ENCODE peak calls at places on chromosomes 11 and 22, in eight cellular contexts. N is ovary; D is activated naive CD4-positive, alpha-beta T cell treated with anti-CD3 and anti-CD28 coated beads, Interleukin-2, amount 10 ng/mL, durations not matched to agents 7 days and 5 days; X is H54; B is cardiac muscle cell; Y is mucosa of descending colon; H is NCI-H2081; S is NCI-H774. V is an unnamed sample.

GRCh38 chr22:27673839-27674238 is 127.7 kb downstream of the MN1 start:
- DNase-seq in B (no peak), Y (no peak), D (no peak), N (no peak), X (no peak), H (no peak), S (no peak), V (no peak)

GRCh38 chr11:119107538-119108150 is 500 bp downstream of the C2CD2L start:
- DNase-seq in X (no peak), D (no peak), Y (peak), B (peak), S (no peak), N (no peak), H (no peak), V (peak)

GRCh38 chr11:36594316-36594989 is at the start of gene IFTAP:
- DNase-seq in D (peak), B (peak), N (peak), X (peak), S (peak), H (peak), Y (peak), V (peak)

GRCh38 chr11:125525303-125525702 is 29.2 kb upstream of the FEZ1 start:
- DNase-seq in N (no peak), D (no peak), Y (no peak), X (no peak), H (no peak), B (no peak), S (no peak), V (no peak)

GRCh38 chr22:27780161-27780575 is 21.4 kb downstream of the MN1 start:
- DNase-seq in S (no peak), X (no peak), N (no peak), Y (no peak), B (peak), H (no peak), D (no peak), V (no peak)

GRCh38 chr22:20803696-20804324 is 29.9 kb downstream of the SERPIND1 start:
- DNase-seq in H (no peak), S (no peak), N (no peak), B (peak), X (no peak), D (peak), Y (peak), V (peak)

GRCh38 chr22:28973352-28973751 is 88.3 kb downstream of the C22orf31 start:
- DNase-seq in X (no peak), Y (no peak), N (no peak), S (no peak), D (no peak), H (no peak), B (no peak), V (no peak)

GRCh38 chr11:49995559-49995958 is 13.2 kb upstream of the OR4C12 start:
- DNase-seq in N (no peak), H (peak), D (peak), Y (no peak), X (peak), S (peak), B (peak), V (peak)

GRCh38 chr11:68968306-68969255 is 12.2 kb downstream of the MRGPRD start:
- DNase-seq in H (no peak), S (no peak), Y (peak), N (no peak), D (no peak), X (no peak), B (no peak), V (no peak)

GRCh38 chr11:3613998-3614741 is 27.6 kb downstream of the ART5 start:
- DNase-seq in Y (no peak), D (no peak), N (no peak), B (no peak), S (no peak), H (no peak), X (no peak), V (no peak)

GRCh38 chr11:47507016-47507631 is 45.8 kb downstream of the CELF1 start:
- DNase-seq in Y (no peak), H (no peak), X (no peak), S (no peak), D (no peak), N (no peak), B (no peak), V (peak)

GRCh38 chr11:14927146-14927545 is 35.1 kb upstream of the CYP2R1 start:
- DNase-seq in S (no peak), H (no peak), B (no peak), X (no peak), N (no peak), Y (no peak), D (no peak), V (peak)

GRCh38 chr11:120271672-120272071 is 31.7 kb downstream of the POU2F3 start:
- DNase-seq in Y (no peak), S (no peak), D (no peak), H (no peak), B (no peak), X (no peak), N (no peak), V (no peak)

GRCh38 chr22:50222508-50222907 is 21.7 kb downstream of the SELENOO start:
- DNase-seq in Y (no peak), N (no peak), X (no peak), B (no peak), D (no peak), H (no peak), S (no peak), V (no peak)

GRCh38 chr11:118252688-118253087 is 523 bp upstream of the MPZL3 start:
- DNase-seq in H (no peak), D (no peak), Y (no peak), S (no peak), N (no peak), X (no peak), B (no peak), V (no peak)

GRCh38 chr11:125410091-125410490 is 86.0 kb downstream of the FEZ1 start:
- DNase-seq in Y (no peak), D (no peak), B (no peak), S (no peak), N (no peak), X (no peak), H (no peak), V (no peak)

GRCh38 chr11:77136074-77136473 is 8.0 kb downstream of the MYO7A start:
- DNase-seq in D (no peak), B (no peak), N (no peak), Y (no peak), S (no peak), H (no peak), X (peak), V (no peak)

GRCh38 chr22:16824718-16825687 is at the start of gene XKR3:
- DNase-seq in H (no peak), B (no peak), D (peak), S (no peak), X (peak), N (no peak), Y (no peak), V (peak)

GRCh38 chr11:13016415-13016814 is 7.3 kb downstream of the RASSF10 start:
- DNase-seq in Y (no peak), X (no peak), B (no peak), D (no peak), S (peak), H (no peak), N (no peak), V (no peak)

GRCh38 chr11:29914203-29914930 is 102.5 kb downstream of the KCNA4 start:
- DNase-seq in X (no peak), D (no peak), B (no peak), N (no peak), H (no peak), S (no peak), Y (no peak), V (peak)

GRCh38 chr11:75919525-75919924 is 104.5 kb downstream of the UVRAG start:
- DNase-seq in B (no peak), S (no peak), N (no peak), H (no peak), Y (no peak), X (no peak), D (no peak), V (peak)

GRCh38 chr11:10076458-10077141 is 217.4 kb downstream of the SBF2 start:
- DNase-seq in X (no peak), N (peak), S (no peak), D (peak), H (no peak), B (peak), Y (peak), V (peak)

GRCh38 chr11:6393989-6394670 is 3.9 kb downstream of the SMPD1 start:
- DNase-seq in S (no peak), B (no peak), N (no peak), H (no peak), X (no peak), Y (no peak), D (no peak), V (no peak)

GRCh38 chr11:13970986-13971385 is 8.5 kb downstream of the SPON1 start:
- DNase-seq in Y (peak), X (peak), S (peak), D (peak), N (no peak), H (peak), B (peak), V (no peak)

GRCh38 chr22:39598017-39598965 is 27.7 kb downstream of the CACNA1I start:
- DNase-seq in N (peak), H (peak), Y (peak), D (peak), X (no peak), B (peak), S (peak), V (peak)

GRCh38 chr22:20235453-20235991 is 32.6 kb downstream of the RTN4R start:
- DNase-seq in H (no peak), X (no peak), B (no peak), N (no peak), D (no peak), Y (no peak), S (no peak), V (no peak)

GRCh38 chr22:37314315-37315046 is 32.2 kb downstream of the CYTH4 start:
- DNase-seq in B (no peak), Y (no peak), X (no peak), D (peak), H (no peak), S (no peak), N (no peak), V (no peak)

GRCh38 chr22:45210577-45211431 is 29.9 kb downstream of the KIAA0930 start:
- DNase-seq in X (no peak), S (no peak), N (no peak), D (no peak), Y (no peak), B (no peak), H (no peak), V (peak)

GRCh38 chr11:61567286-61568061 is 13.4 kb downstream of the SYT7 start:
- DNase-seq in N (peak), Y (peak), B (peak), H (no peak), S (no peak), D (peak), X (peak), V (peak)

GRCh38 chr11:7488681-7489080 is 3.4 kb downstream of the OLFML1 start:
- DNase-seq in H (no peak), N (no peak), S (no peak), X (no peak), Y (no peak), B (no peak), D (no peak), V (no peak)

GRCh38 chr22:48942698-48943566 is 884.7 kb downstream of the BRD1 start:
- DNase-seq in X (no peak), N (no peak), B (no peak), H (no peak), D (no peak), S (no peak), Y (no peak), V (peak)

GRCh38 chr11:27285761-27286160 is 77.3 kb downstream of the CCDC34 start:
- DNase-seq in B (peak), Y (no peak), S (no peak), N (no peak), X (no peak), D (no peak), H (no peak), V (no peak)

GRCh38 chr11:106070606-106071005 is 6.5 kb downstream of the KBTBD3 start:
- DNase-seq in D (no peak), B (no peak), S (no peak), X (no peak), N (no peak), H (no peak), Y (no peak), V (no peak)

GRCh38 chr11:121326230-121326629 is 33.7 kb downstream of the SC5D start:
- DNase-seq in B (no peak), Y (no peak), S (no peak), D (no peak), N (no peak), X (no peak), H (no peak), V (no peak)

GRCh38 chr11:2097356-2097997 is 41.7 kb downstream of the IGF2 start:
- DNase-seq in H (no peak), N (peak), S (no peak), D (no peak), B (peak), X (no peak), Y (peak), V (peak)

GRCh38 chr22:49391436-49391835 is 436.2 kb downstream of the BRD1 start:
- DNase-seq in B (no peak), N (no peak), Y (peak), X (no peak), H (no peak), D (no peak), S (no peak), V (no peak)

GRCh38 chr22:27218012-27218483 is 560.7 kb downstream of the MIAT start:
- DNase-seq in S (no peak), Y (no peak), N (no peak), D (no peak), H (peak), B (no peak), X (no peak), V (no peak)

GRCh38 chr11:44484211-44484610 is 81.3 kb upstream of the CD82 start:
- DNase-seq in S (no peak), H (no peak), B (peak), Y (no peak), X (no peak), N (no peak), D (no peak), V (peak)

V was measured in AG20443.